ENCODE peak calls at places on chromosomes 7 and 10, in six cellular contexts. R is progenitor cell of endocrine pancreas; N is AG04449; K is stimulated activated CD4-positive, alpha-beta T cell treated with anti-CD3 and anti-CD28 coated beads, Interleukin-2, amount 100 ng/mL, for 24 hours; D is activated CD4-positive, alpha-beta T cell treated with anti-CD3 and anti-CD28 coated beads, Interleukin-2, amount 50 U/mL, for 1 hour; L is H9. W is an unnamed sample.

GRCh38 chr7:38195804-38196595 is 18.0 kb downstream of the STARD3NL start:
- DNase-seq in L (no peak), D (no peak), N (no peak), R (no peak), K (no peak), W (no peak)

GRCh38 chr7:15178065-15178464 is 275.5 kb upstream of the DGKB start:
- DNase-seq in N (no peak), D (no peak), L (no peak), K (no peak), R (no peak), W (no peak)

GRCh38 chr10:122648599-122649428 is 50.8 kb downstream of the C10orf120 start:
- DNase-seq in L (peak), N (no peak), R (peak), K (peak), D (peak), W (peak)

GRCh38 chr10:17226891-17227303 is 1.1 kb upstream of the VIM start:
- DNase-seq in K (no peak), D (no peak), L (peak), N (no peak), R (no peak), W (peak)

GRCh38 chr7:130793855-130794618 is 60.0 kb upstream of the KLF14 start:
- DNase-seq in L (no peak), K (no peak), N (no peak), D (no peak), R (no peak), W (no peak)

GRCh38 chr10:114095676-114096331 is 52.1 kb downstream of the ADRB1 start:
- DNase-seq in R (no peak), L (no peak), D (no peak), K (no peak), N (no peak), W (no peak)

GRCh38 chr7:47361746-47362215 is 220.1 kb downstream of the TNS3 start:
- DNase-seq in R (no peak), K (peak), N (peak), L (no peak), D (no peak), W (no peak)

GRCh38 chr10:88149906-88150305 is 286.5 kb downstream of the PTEN start:
- DNase-seq in R (no peak), L (no peak), N (no peak), K (no peak), D (no peak), W (no peak)

GRCh38 chr7:2224934-2225333 is 7.8 kb downstream of the MAD1L1 start:
- DNase-seq in K (no peak), R (no peak), D (no peak), L (no peak), N (no peak), W (no peak)

GRCh38 chr7:31108097-31108657 is 56.1 kb downstream of the ADCYAP1R1 start:
- DNase-seq in D (no peak), K (no peak), L (peak), N (no peak), R (no peak), W (no peak)

GRCh38 chr7:135253851-135254815 is 20.5 kb downstream of the STRA8 start:
- DNase-seq in R (no peak), L (no peak), K (no peak), D (no peak), N (peak), W (peak)